ENCODE peak calls at places on chromosome 21, in seven cellular contexts. L is tibial nerve; W is GM23248; G is NCI-H345; E is stimulated activated naive B cell treated with anti-CD40 and anti-IgM and Interleukin-4, amounts not matched to agents 10 μg/mL and 1 μg/mL and 100 μg/mL, for 72 hours; M is epithelial cell of proximal tubule; J is H9. B is an unnamed sample.

GRCh38 chr21:38985423-38986378 is 180.0 kb downstream of the ETS2 start:
- DNase-seq in G (peak), L (peak), J (no peak), E (peak), M (no peak), W (peak), B (peak)

GRCh38 chr21:33374080-33374873 is 28.9 kb upstream of the IFNGR2 start:
- DNase-seq in M (no peak), E (peak), J (peak), W (peak), G (peak), L (peak), B (peak)

GRCh38 chr21:46100020-46100419 is 2.1 kb downstream of the COL6A2 start:
- DNase-seq in M (no peak), L (peak), G (no peak), J (no peak), E (no peak), W (no peak), B (no peak)

GRCh38 chr21:36126166-36126565 is 8.7 kb upstream of the CBR3 start:
- DNase-seq in J (peak), G (no peak), L (no peak), E (no peak), W (peak), M (no peak), B (no peak)

GRCh38 chr21:36282568-36283230 is 37.3 kb upstream of the MORC3 start:
- DNase-seq in G (no peak), M (no peak), E (no peak), W (peak), L (no peak), J (no peak), B (no peak)

GRCh38 chr21:44487831-44488230 is 32.5 kb downstream of the LRRC3 start:
- DNase-seq in L (no peak), W (peak), M (no peak), G (no peak), J (no peak), E (no peak), B (peak)

GRCh38 chr21:25496825-25497482 is 110.3 kb downstream of the MRPL39 start:
- DNase-seq in L (no peak), E (no peak), M (peak), J (no peak), G (no peak), W (peak), B (no peak)

GRCh38 chr21:44052830-44053226 is 40.7 kb downstream of the TRAPPC10 start:
- DNase-seq in M (no peak), G (no peak), W (no peak), E (no peak), J (no peak), L (no peak), B (no peak)

GRCh38 chr21:28310711-28311110 is 682.0 kb downstream of the LTN1 start:
- DNase-seq in E (no peak), L (no peak), G (no peak), W (no peak), J (no peak), M (no peak), B (no peak)

GRCh38 chr21:32426066-32426465 is 13.6 kb downstream of the EVA1C start:
- DNase-seq in J (no peak), G (no peak), L (no peak), M (no peak), W (no peak), E (no peak), B (no peak)

GRCh38 chr21:31750843-31751242 is 18.9 kb upstream of the SCAF4 start:
- DNase-seq in L (no peak), W (peak), M (no peak), E (no peak), J (no peak), G (no peak), B (no peak)

GRCh38 chr21:25759573-25759972 is 24.8 kb downstream of the GABPA start:
- DNase-seq in M (no peak), G (no peak), W (peak), E (no peak), J (no peak), L (no peak), B (no peak)

GRCh38 chr21:28540514-28540913 is 452.2 kb downstream of the LTN1 start:
- DNase-seq in E (no peak), G (no peak), W (peak), M (no peak), J (no peak), L (no peak), B (no peak)

GRCh38 chr21:14545906-14546480 is at the start of gene SAMSN1:
- DNase-seq in L (peak), M (no peak), W (no peak), J (no peak), G (no peak), E (peak), B (peak)

GRCh38 chr21:44449473-44450363 is 5.6 kb upstream of the LRRC3 start:
- DNase-seq in E (no peak), J (peak), M (no peak), G (no peak), W (no peak), L (no peak), B (peak)